ENCODE peak calls at places on chromosomes 12 and 14, in four cellular contexts. X is HepG2, M is K562, L is GM12878. D is an unnamed sample.

GRCh38 chr14:52678591-52678990 is 16.8 kb downstream of the ERO1A start:
- DNase-seq in X (peak), L (no peak), M (no peak), D (no peak)

GRCh38 chr14:74825008-74825407 is 50.9 kb downstream of the PROX2 start:
- DNase-seq in L (no peak), M (no peak), X (no peak), D (no peak)

GRCh38 chr12:91225316-91225715 is 42.7 kb upstream of the DCN start:
- DNase-seq in M (no peak), X (no peak), L (no peak), D (no peak)

GRCh38 chr12:47811070-47811391 is 8.7 kb downstream of the HDAC7 start:
- DNase-seq in X (no peak), M (no peak), L (no peak), D (no peak)

GRCh38 chr12:57461904-57462306 is 2.3 kb downstream of the GLI1 start:
- DNase-seq in M (no peak), L (no peak), X (no peak), D (no peak)

GRCh38 chr12:104456417-104456949 is at the start of gene CHST11:
- DNase-seq in X (no peak), M (peak), L (no peak), D (peak)

GRCh38 chr12:32695787-32696186 is 16.7 kb downstream of the DNM1L start:
- DNase-seq in M (no peak), L (no peak), X (no peak), D (no peak)

GRCh38 chr12:122024132-122024785 is 2.6 kb downstream of the BCL7A start:
- DNase-seq in L (no peak), X (peak), M (peak), D (no peak)

GRCh38 chr14:68772761-68773381 is 20.0 kb downstream of the ZFP36L1 start:
- DNase-seq in L (no peak), X (no peak), M (no peak), D (no peak)

GRCh38 chr14:93048843-93049242 is 66.9 kb downstream of the ITPK1 start:
- DNase-seq in L (no peak), X (no peak), M (no peak), D (no peak)

GRCh38 chr12:95218852-95219171 is 1.2 kb downstream of the VEZT start:
- DNase-seq in X (no peak), M (no peak), L (no peak), D (no peak)

GRCh38 chr12:124656947-124657434 is 89.6 kb upstream of the NCOR2 start:
- DNase-seq in L (no peak), X (no peak), M (no peak), D (no peak)

GRCh38 chr12:121455766-121456420 is 56.0 kb downstream of the RNF34 start:
- DNase-seq in M (no peak), X (no peak), L (no peak), D (no peak)

GRCh38 chr14:85752179-85752578 is 222.2 kb downstream of the FLRT2 start:
- DNase-seq in L (no peak), M (no peak), X (no peak), D (no peak)

GRCh38 chr12:18700254-18700653 is 37.6 kb downstream of the PLCZ1 start:
- DNase-seq in X (no peak), M (no peak), L (no peak), D (no peak)

GRCh38 chr14:75088153-75088552 is 18.7 kb downstream of the ZC2HC1C start:
- DNase-seq in L (no peak), M (no peak), X (no peak), D (no peak)

GRCh38 chr14:25010471-25010870 is 39.5 kb downstream of the STXBP6 start:
- DNase-seq in X (no peak), L (no peak), M (no peak), D (no peak)

GRCh38 chr12:31797230-31797872 is 68.5 kb upstream of the AMN1 start:
- DNase-seq in L (no peak), M (no peak), X (no peak), D (no peak)

GRCh38 chr14:100711493-100711892 is 15.2 kb upstream of the DLK1 start:
- DNase-seq in X (no peak), L (no peak), M (no peak), D (no peak)

GRCh38 chr12:27899151-27899661 is 73.3 kb downstream of the PTHLH start:
- DNase-seq in M (no peak), X (peak), L (no peak), D (no peak)

GRCh38 chr12:89051065-89051677 is 301.1 kb downstream of the DUSP6 start:
- DNase-seq in M (peak), X (peak), L (no peak), D (no peak)

GRCh38 chr12:104680070-104680469 is 223.3 kb downstream of the CHST11 start:
- DNase-seq in M (no peak), X (peak), L (peak), D (no peak)

GRCh38 chr12:93215290-93215678 is 162.4 kb upstream of the NUDT4 start:
- DNase-seq in M (no peak), L (no peak), X (peak), D (no peak)

GRCh38 chr12:68455676-68456345 is 123.6 kb upstream of the MDM1 start:
- DNase-seq in L (no peak), M (no peak), X (no peak), D (no peak)

GRCh38 chr14:68759017-68759569 is 33.8 kb downstream of the ZFP36L1 start:
- DNase-seq in M (peak), X (peak), L (no peak), D (no peak)

GRCh38 chr12:126974779-126975178 is 1292.2 kb upstream of the TMEM132C start:
- DNase-seq in M (peak), L (no peak), X (no peak), D (no peak)

GRCh38 chr14:34944744-34945143 is 38.0 kb upstream of the SRP54 start:
- DNase-seq in L (no peak), X (no peak), M (no peak), D (no peak)

GRCh38 chr14:95891742-95892141 is 15.1 kb downstream of the TUNAR start:
- DNase-seq in L (no peak), X (no peak), M (no peak), D (no peak)

GRCh38 chr12:70154960-70155589 is 88.2 kb upstream of the CNOT2 start:
- DNase-seq in L (no peak), M (no peak), X (no peak), D (no peak)

GRCh38 chr12:52820521-52820920 is 6.6 kb upstream of the KRT4 start:
- DNase-seq in X (no peak), L (no peak), M (no peak), D (no peak)

GRCh38 chr14:85572021-85572420 is 42.1 kb downstream of the FLRT2 start:
- DNase-seq in M (no peak), L (no peak), X (no peak), D (no peak)

GRCh38 chr12:91763654-91764439 is 381.8 kb downstream of the BTG1 start:
- DNase-seq in M (no peak), X (no peak), L (no peak), D (no peak)

GRCh38 chr12:92987362-92987761 is 58.3 kb upstream of the EEA1 start:
- DNase-seq in M (peak), L (no peak), X (peak), D (no peak)

GRCh38 chr12:49797452-49797782 is 30.8 kb downstream of the NCKAP5L start:
- DNase-seq in L (no peak), X (no peak), M (no peak), D (no peak)

GRCh38 chr12:22687677-22688076 is 62.7 kb downstream of the ETNK1 start:
- DNase-seq in X (no peak), L (peak), M (no peak), D (no peak)

DNA sequence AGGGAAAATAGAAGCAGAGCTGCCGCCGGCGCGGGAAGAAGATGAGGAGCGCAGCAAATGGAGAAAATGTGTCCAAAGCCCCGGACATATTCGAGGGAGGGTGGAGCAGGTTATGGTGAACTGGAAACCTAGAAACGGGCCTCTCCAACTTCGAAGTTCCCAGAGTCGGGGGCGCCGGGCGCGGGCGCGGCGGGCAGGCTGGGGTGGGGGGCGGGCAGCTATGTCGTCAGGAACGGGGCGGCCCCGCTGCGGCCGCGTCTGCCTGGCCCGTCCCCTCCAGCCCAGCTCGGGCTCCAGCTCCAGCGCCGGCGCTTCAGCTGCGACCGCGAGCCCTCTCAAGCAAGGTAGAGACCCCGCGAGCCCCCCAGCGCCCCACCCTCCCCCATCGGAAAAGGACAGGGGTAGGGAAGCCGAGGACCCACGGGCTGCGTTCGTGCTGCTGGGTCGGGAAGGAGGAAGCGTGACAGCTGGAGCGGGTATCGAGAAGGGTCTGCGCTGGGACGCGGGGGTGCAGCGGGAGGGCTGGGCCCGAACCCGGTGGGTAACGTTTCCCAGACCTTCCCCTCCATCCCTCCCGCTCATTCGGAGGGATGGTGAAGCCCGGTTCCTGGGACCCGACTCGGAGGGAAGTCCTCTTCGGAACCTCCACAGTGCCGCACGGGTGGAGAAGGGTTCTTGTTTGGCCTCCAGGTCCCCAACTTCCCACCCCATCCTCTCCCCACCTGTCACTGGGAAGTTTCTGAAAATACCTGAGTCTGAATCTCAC is 1.0 kb downstream of the DGKA start:
- DNase-seq in L (no peak), X (no peak), M (peak), D (peak)
- TF ChIP-seq SP1 in L (no peak), X (no peak), M (no peak), D (no peak)

DNA sequence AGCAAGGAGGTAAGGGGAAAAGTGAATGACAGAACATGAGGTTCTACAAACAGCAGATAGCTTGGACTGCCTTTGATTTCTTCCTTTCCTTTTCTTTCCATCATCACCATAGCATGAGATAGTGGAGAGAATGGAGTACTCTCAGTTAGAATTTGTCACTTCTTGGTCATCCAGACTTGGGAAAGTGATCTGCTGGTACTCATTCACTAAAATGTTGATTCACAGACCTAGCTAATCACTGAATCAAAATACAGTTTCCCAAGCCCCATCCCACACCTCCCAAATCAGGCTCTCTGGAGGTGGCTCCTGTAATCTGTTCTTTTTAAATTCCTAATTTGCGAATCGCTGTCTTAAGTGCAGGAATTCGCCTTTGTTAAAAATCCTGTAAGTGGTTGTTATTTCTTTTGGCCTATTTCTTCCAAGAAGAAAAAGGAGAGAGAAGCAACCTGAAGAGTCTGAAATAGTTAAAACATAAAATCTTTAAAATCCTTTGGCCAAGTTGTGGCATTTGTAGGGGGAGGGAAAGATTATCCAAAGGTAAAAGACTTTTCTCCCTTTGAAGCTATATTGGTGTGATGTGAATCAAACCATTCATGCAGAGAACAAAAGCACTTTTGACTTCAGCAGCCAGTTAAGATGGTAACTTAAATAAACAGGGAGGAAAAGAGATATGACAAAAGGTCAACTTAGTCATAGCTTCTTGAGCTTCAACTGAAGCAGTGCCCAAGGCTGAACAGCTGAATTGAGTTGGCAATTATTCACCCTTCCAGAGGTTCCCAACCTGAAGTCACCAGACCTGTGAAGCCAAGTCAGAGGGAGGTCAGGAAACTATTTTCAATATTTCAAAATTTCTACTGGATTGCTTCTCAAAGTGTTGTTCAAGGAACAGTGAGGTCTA is 255.1 kb upstream of the KRR1 start:
- DNase-seq in M (no peak), X (peak), L (no peak), D (no peak)
- TF ChIP-seq USF2 in M (no peak), X (no peak), L (no peak), D (no peak)

GRCh38 chr14:104708606-104709268 is 15.3 kb upstream of the ADSS1 start:
- DNase-seq in M (peak), X (peak), L (no peak), D (peak)
- TF ChIP-seq SP1 in M (no peak), X (no peak), L (no peak), D (no peak)

GRCh38 chr12:130249376-130249775 is 87.1 kb downstream of the FZD10 start:
- DNase-seq in L (no peak), X (no peak), M (peak), D (peak)
- TF ChIP-seq USF2 in L (no peak), X (no peak), M (no peak), D (no peak)

GRCh38 chr14:23512156-23512555 is 39.4 kb downstream of the ZFHX2 start:
- DNase-seq in M (no peak), X (no peak), L (no peak), D (no peak)
- TF ChIP-seq SP1 in M (no peak), X (no peak), L (no peak), D (no peak)

DNA sequence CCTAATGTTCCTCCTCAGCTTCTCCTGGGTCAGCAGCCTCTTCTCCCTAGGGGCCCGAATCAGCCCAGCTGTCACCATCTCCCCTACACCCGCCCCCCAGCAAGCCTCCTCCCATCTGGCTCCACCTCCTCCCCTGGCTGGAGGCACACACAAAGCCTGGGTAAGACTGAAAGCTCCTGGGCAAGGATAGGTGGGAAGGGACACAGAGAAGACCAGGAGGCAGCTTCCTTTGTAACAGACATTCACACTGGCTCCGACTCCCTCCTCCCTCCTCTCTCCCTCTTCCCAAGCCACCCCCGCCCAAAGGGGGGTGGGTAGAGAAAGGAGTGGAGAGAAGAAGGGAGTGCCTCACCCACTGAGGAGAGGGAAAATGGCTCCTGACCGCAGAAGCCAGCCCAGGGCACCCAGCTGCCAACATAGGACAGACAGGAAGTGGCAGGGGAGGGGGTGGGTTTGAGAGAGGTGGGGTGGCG is 4.0 kb downstream of the CHD4 start:
- DNase-seq in L (no peak), M (no peak), X (no peak), D (no peak)
- TF ChIP-seq USF2 in L (no peak), M (no peak), X (no peak), D (no peak)

GRCh38 chr12:85835810-85836715 is at the start of gene RASSF9:
- DNase-seq in X (peak), L (no peak), M (no peak), D (no peak)

GRCh38 chr12:85833558-85833957 is 2.7 kb downstream of the RASSF9 start:
- DNase-seq in X (no peak), M (no peak), L (no peak), D (no peak)

GRCh38 chr12:85836716-85837100 is 499 bp upstream of the RASSF9 start:
- DNase-seq in L (no peak), X (no peak), M (no peak), D (no peak)

GRCh38 chr12:85835417-85835809 is 796 bp downstream of the RASSF9 start:
- DNase-seq in X (no peak), L (no peak), M (no peak), D (no peak)

DNA sequence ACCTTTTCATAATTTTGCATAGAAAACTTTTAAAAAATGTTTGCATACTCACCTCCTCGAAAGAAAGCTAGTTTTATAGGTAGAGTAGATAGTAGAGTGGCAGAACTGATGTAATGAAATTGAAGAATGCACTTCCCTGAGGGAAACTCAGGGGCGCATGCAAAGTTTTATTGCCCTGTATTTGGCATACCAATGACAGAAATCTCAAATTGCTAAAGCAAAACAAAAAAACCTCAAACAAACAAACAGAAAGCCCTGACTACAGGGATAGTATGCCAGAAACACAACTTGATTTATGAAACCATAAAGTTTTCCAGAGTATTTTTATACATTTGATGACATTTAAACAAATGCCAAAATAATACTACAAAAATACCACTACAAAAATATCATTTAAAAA is 1.8 kb downstream of the RASSF9 start:
- DNase-seq in M (no peak), L (no peak), X (no peak), D (no peak)
- TF ChIP-seq SP1 in M (no peak), L (no peak), X (no peak), D (no peak)

GRCh38 chr14:49187799-49188198 is 398.4 kb downstream of the RPS29 start:
- DNase-seq in L (no peak), M (no peak), X (no peak), D (no peak)

GRCh38 chr14:49196327-49196726 is 389.9 kb downstream of the RPS29 start:
- DNase-seq in M (no peak), X (no peak), L (no peak), D (no peak)

GRCh38 chr14:49189381-49189780 is 396.8 kb downstream of the RPS29 start:
- DNase-seq in X (no peak), M (no peak), L (no peak), D (no peak)

GRCh38 chr14:49194067-49194466 is 392.1 kb downstream of the RPS29 start:
- DNase-seq in M (no peak), X (no peak), L (no peak), D (no peak)

DNA sequence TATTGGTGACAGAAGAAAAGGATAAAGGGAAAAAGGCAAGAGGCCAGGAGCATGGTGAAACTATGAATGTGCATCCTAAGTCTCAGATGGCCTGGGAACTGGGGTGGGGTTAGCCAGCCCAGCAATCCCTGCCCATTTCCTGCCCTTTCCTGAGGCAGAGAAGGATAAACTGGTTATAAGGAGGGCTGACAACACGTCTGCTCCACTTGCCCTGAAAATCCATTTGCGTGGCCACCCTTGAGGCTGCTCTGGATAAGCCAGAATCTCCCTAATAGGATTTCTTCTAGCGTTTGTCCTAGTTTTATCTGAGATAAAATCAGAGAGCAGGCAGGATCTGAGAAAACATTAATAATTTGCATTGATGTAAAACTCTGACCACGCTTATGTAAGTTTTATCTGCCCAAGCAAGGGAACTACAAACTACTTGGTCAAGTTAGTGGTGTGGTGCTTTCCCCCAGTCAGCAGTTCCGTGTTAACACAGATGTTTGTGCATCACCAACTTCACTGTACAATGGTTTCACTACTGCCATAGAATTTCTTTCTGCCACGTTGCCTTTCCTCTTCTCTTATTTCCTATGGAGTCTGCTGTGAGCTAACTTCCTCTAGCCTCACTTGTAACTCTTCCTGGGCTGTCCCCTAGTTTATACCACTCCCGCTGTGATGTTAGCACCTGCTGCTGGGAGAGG is 392.7 kb downstream of the RPS29 start:
- DNase-seq in X (no peak), M (no peak), L (peak), D (no peak)
- TF ChIP-seq USF2 in X (no peak), M (no peak), L (no peak), D (no peak)

GRCh38 chr12:116053479-116054195 is 223.9 kb downstream of the MED13L start:
- DNase-seq in X (peak), M (no peak), L (no peak), D (no peak)
- TF ChIP-seq SP1 in X (no peak), M (no peak), L (no peak), D (no peak)

D was measured in WTC11.